ENCODE peak calls at places on chromosomes 5 and 9, in four cellular contexts. L is GM10248, F is ascending aorta, C is PC-9. B is an unnamed sample.

GRCh38 chr5:147442134-147442726 is 67.6 kb downstream of the DPYSL3 start:
- DNase-seq in L (no peak), F (no peak), C (no peak), B (no peak)

GRCh38 chr9:32398207-32398606 is 13.8 kb downstream of the ACO1 start:
- DNase-seq in L (no peak), F (no peak), C (no peak), B (no peak)

GRCh38 chr5:132387649-132388117 is 18.2 kb downstream of the SLC22A5 start:
- DNase-seq in L (peak; percentile 43), F (peak; percentile 86), C (peak; percentile 74), B (no peak)

GRCh38 chr5:159763564-159763963 is 152.7 kb upstream of the ADRA1B start:
- DNase-seq in L (no peak), F (no peak), C (no peak), B (no peak)

GRCh38 chr5:156888520-156888919 is 38.4 kb downstream of the PPP1R2B start:
- DNase-seq in L (no peak), F (no peak), C (no peak), B (no peak)

GRCh38 chr5:58071566-58071965 is 388.3 kb downstream of the PLK2 start:
- DNase-seq in L (no peak), F (no peak), C (no peak), B (no peak)

GRCh38 chr9:137240321-137240840 is 706 bp upstream of the TUBB4B start:
- DNase-seq in L (peak; percentile 66), F (peak; percentile 85), C (peak; percentile 82), B (peak; percentile 32)

GRCh38 chr5:43036856-43037711 is 3.0 kb downstream of the ANXA2R start:
- DNase-seq in L (no peak), F (no peak), C (no peak), B (no peak)

GRCh38 chr9:94885854-94886447 is 159.5 kb downstream of the AOPEP start:
- DNase-seq in L (no peak), F (no peak), C (no peak), B (no peak)

GRCh38 chr5:31413030-31413812 is 118.7 kb downstream of the DROSHA start:
- DNase-seq in L (no peak), F (no peak), C (no peak), B (no peak)

GRCh38 chr5:131627466-131627865 is 7.6 kb downstream of the RAPGEF6 start:
- DNase-seq in L (no peak), F (no peak), C (no peak), B (no peak)

GRCh38 chr5:169003721-169004481 is 297.0 kb downstream of the SLIT3 start:
- DNase-seq in L (no peak), F (no peak), C (no peak), B (no peak)

GRCh38 chr5:120806132-120806531 is 342.0 kb downstream of the PRR16 start:
- DNase-seq in L (no peak), F (no peak), C (no peak), B (no peak)

GRCh38 chr9:137470785-137471184 is 11.7 kb upstream of the NSMF start:
- DNase-seq in L (no peak), F (no peak), C (no peak), B (no peak)

GRCh38 chr9:19517202-19517942 is 108.6 kb downstream of the ACER2 start:
- DNase-seq in L (peak; percentile 17), F (no peak), C (no peak), B (no peak)

GRCh38 chr9:4927701-4928100 is 57.4 kb upstream of the JAK2 start:
- DNase-seq in L (no peak), F (no peak), C (no peak), B (no peak)

GRCh38 chr5:86766103-86766502 is 148.4 kb downstream of the COX7C start:
- DNase-seq in L (no peak), F (no peak), C (no peak), B (no peak)

GRCh38 chr5:139635606-139636206 is 12.4 kb upstream of the CXXC5 start:
- DNase-seq in L (peak; percentile 46), F (peak; percentile 90), C (peak; percentile 81), B (no peak)

GRCh38 chr5:72817076-72817476 is 615 bp downstream of the TNPO1 start:
- DNase-seq in L (peak; percentile 59), F (peak; percentile 74), C (no peak), B (no peak)

GRCh38 chr5:68745459-68745858 is 348.4 kb upstream of the SLC30A5 start:
- DNase-seq in L (no peak), F (no peak), C (peak; percentile 10), B (no peak)

GRCh38 chr5:135015942-135016341 is 18.1 kb downstream of the PITX1 start:
- DNase-seq in L (no peak), F (peak; percentile 40), C (no peak), B (no peak)

GRCh38 chr5:56625577-56625976 is 189.8 kb upstream of the MAP3K1 start:
- DNase-seq in L (no peak), F (no peak), C (no peak), B (no peak)

GRCh38 chr5:112121268-112121667 is 297.8 kb downstream of the EPB41L4A start:
- DNase-seq in L (no peak), F (no peak), C (no peak), B (no peak)

GRCh38 chr9:37372839-37373238 is 49.7 kb upstream of the GRHPR start:
- DNase-seq in L (no peak), F (no peak), C (no peak), B (no peak)

GRCh38 chr9:4883326-4883873 is 90.7 kb downstream of the RCL1 start:
- DNase-seq in L (no peak), F (no peak), C (no peak), B (no peak)

DNA sequence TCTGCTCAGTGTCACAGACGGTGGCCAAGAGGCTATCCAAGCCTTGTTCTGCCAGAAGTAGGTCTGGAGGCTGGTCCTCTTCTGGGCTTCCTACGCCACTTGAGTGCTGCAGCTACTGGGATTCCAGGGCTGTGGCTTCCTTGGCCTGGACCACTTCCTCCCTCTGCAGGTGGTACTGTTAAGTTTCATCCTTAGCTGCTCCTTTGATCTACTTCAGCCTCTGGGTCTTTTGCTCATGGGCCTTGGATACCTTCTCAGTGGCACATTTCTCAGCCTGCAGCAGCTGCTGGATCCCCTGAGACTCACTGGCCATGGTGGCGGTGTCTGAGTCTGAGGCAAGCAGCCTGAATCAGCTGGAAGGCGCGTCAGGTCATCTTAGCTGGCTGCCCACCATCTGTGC is 10.3 kb downstream of the CNOT8 start:
- DNase-seq in L (no peak), F (no peak), C (no peak), B (no peak)
- TF ChIP-seq CTCF in L (no peak), F (no peak), C (no peak), B (no peak)

DNA sequence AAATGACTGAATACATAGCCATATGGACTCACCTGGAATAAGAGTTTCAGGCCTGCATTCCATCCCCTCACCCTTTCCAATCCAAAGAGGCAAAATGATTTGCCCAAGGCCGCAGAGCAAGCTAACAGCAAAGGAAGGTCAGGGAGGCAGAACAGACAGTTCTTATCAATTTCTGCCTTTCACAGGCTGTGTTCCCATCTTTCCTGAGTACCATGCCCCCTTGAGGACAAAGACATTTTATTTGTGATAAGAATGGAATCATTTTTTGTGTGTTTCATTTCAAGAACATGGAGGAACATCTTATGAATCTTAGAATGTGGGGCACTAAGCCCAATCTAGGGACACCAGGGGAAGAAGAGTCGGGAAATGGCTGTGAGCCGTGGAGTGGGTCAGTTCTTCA is 13.9 kb downstream of the LHFPL2 start:
- DNase-seq in L (no peak), F (no peak), C (no peak), B (no peak)
- TF ChIP-seq CTCF in L (no peak), F (no peak), C (peak; percentile 31), B (no peak)

GRCh38 chr5:11075010-11075860 is 314.2 kb upstream of the DAP start:
- DNase-seq in L (no peak), F (no peak), C (no peak), B (no peak)
- TF ChIP-seq CTCF in L (no peak), F (no peak), C (peak; percentile 12), B (no peak)

GRCh38 chr5:89929173-89929572 is 480.4 kb downstream of the CETN3 start:
- DNase-seq in L (no peak), F (no peak), C (no peak), B (no peak)
- TF ChIP-seq CTCF in L (no peak), F (no peak), C (no peak), B (no peak)

GRCh38 chr9:87910821-87911220 is 6.9 kb upstream of the SPATA31C1 start:
- DNase-seq in L (no peak), F (no peak), C (no peak), B (no peak)

DNA sequence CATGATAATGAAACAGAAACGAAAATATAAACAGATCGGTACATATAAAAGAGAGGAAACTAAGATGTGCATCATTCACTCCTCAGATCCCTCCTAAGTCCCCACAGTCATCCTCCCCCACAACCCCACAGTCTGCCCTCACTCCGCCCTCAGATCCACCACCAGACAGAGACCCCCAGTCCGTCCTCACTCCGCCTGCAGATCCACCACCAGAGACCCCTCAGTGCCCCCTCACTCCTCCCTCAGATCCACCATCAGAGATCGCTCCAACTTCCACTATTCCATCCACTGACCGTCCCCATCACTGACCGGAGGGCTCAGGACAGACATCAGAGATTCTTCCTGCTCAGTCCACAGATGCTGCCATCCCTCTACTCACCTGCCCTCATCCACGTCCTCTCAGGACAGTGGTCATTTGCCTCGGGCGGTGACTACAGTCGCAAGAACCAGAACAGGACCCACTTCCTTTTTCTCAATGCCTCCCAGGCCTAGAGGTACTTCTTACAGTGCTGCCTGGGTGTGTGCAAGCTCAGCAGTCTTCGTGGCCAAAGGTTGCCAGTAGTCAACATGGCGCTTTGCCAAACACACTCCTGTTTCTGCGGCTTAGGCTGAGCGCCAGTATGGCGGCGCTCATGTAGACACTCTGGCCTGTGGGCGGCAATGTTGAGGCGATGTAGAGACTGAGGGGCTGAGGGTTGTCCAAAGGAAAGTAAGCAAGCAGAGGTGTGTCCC is 8.3 kb upstream of the SPATA31C1 start:
- DNase-seq in L (no peak), F (peak; percentile 61), C (no peak), B (no peak)
- TF ChIP-seq CTCF in L (no peak), F (no peak), C (no peak), B (no peak)

DNA sequence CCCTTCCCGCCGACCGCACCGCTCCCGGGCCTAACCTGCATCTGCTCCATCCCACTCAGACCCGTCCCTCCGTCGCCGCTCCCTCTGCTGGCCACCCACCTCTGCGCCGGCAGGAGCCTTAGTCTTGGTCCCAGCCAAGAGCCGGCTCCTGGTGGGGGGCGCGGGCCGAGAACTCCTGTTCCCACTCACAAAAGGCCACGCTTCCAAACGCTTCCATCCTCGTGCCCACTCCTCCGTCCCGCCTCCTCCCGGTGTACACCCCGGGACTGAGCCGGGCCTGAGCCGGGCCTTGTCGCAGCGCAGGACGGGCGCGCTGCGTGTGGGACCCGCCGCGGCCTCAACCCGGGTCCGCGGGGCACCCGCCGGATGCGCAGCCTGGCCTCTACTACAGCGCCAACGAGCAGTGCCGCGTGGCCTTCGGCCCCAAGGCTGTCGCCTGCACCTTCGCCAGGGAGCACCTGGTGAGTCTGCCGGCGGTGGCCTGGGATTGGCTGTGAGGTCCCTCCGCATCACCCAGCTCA is 7.5 kb downstream of the ADAMTS13 start:
- DNase-seq in L (peak; percentile 63), F (no peak), C (no peak), B (no peak)
- TF ChIP-seq CTCF in L (peak; percentile 48), F (no peak), C (no peak), B (no peak)

GRCh38 chr5:127758884-127759283 is 55.7 kb downstream of the CCDC192 start:
- DNase-seq in L (no peak), F (no peak), C (no peak), B (no peak)

GRCh38 chr5:127761869-127762268 is 58.7 kb downstream of the CCDC192 start:
- DNase-seq in L (no peak), F (no peak), C (no peak), B (no peak)

GRCh38 chr5:127754259-127754658 is 51.1 kb downstream of the CCDC192 start:
- DNase-seq in L (no peak), F (no peak), C (no peak), B (no peak)

GRCh38 chr5:127754727-127755126 is 51.5 kb downstream of the CCDC192 start:
- DNase-seq in L (no peak), F (no peak), C (no peak), B (no peak)

GRCh38 chr5:127757576-127757975 is 54.4 kb downstream of the CCDC192 start:
- DNase-seq in L (peak; percentile 38), F (no peak), C (peak; percentile 15), B (no peak)
- TF ChIP-seq CTCF in L (peak; percentile 23), F (no peak), C (peak; percentile 72), B (no peak)

B was measured in omental fat pad.